ENCODE peak calls at places on chromosomes 3 and 15, in ten cellular contexts. Z, P, F, H, X, R, O, V, I and N are unnamed samples.

GRCh38 chr15:27114440-27114839 is 143.5 kb downstream of the GABRG3 start:
- DNase-seq in Z (no peak), R (no peak), X (no peak), V (no peak), I (no peak), P (no peak), F (no peak), H (no peak), O (no peak), N (no peak)

GRCh38 chr3:18740631-18741583 is 315.8 kb upstream of the SATB1 start:
- DNase-seq in V (peak), F (no peak), Z (no peak), X (no peak), R (no peak), O (no peak), I (peak), P (no peak), H (no peak), N (no peak)

GRCh38 chr3:16801698-16802097 is 83.1 kb upstream of the PLCL2 start:
- DNase-seq in R (no peak), F (no peak), I (no peak), V (no peak), X (no peak), P (no peak), Z (no peak), H (no peak), O (no peak), N (peak)

GRCh38 chr15:40933520-40933904 is 4.4 kb downstream of the DLL4 start:
- DNase-seq in I (no peak), V (no peak), P (no peak), X (no peak), H (no peak), R (no peak), Z (no peak), O (no peak), F (no peak), N (no peak)

GRCh38 chr15:51424780-51425179 is 83.3 kb downstream of the GLDN start:
- DNase-seq in P (no peak), Z (no peak), X (no peak), I (no peak), F (no peak), R (no peak), H (no peak), V (no peak), O (no peak), N (no peak)

GRCh38 chr15:60477164-60477563 is 1.8 kb downstream of the ICE2 start:
- DNase-seq in R (no peak), P (no peak), X (no peak), H (no peak), F (no peak), Z (no peak), O (no peak), I (no peak), V (no peak), N (no peak)

GRCh38 chr15:33215941-33216872 is 21.7 kb upstream of the FMN1 start:
- DNase-seq in X (no peak), V (no peak), Z (no peak), F (no peak), I (no peak), H (peak), P (peak), O (no peak), R (no peak), N (no peak)

GRCh38 chr15:43769584-43770228 is 7.1 kb downstream of the ELL3 start:
- DNase-seq in I (no peak), V (no peak), H (peak), R (peak), X (peak), F (no peak), O (no peak), Z (no peak), P (peak), N (peak)

GRCh38 chr15:99385865-99386264 is 134.6 kb downstream of the LRRC28 start:
- DNase-seq in P (no peak), F (no peak), I (no peak), X (peak), R (no peak), H (peak), O (peak), V (no peak), Z (peak), N (no peak)

GRCh38 chr3:46214751-46215352 is 6.7 kb upstream of the CCR1 start:
- DNase-seq in X (no peak), V (no peak), Z (peak), P (peak), R (no peak), F (peak), O (no peak), H (peak), I (no peak), N (no peak)

GRCh38 chr3:177679568-177680441 is 482.5 kb upstream of the TBL1XR1 start:
- DNase-seq in O (no peak), H (no peak), V (no peak), X (peak), P (no peak), Z (no peak), R (no peak), I (no peak), F (no peak), N (no peak)